ENCODE peak calls at places on chromosome 19, in nine cellular contexts. One of them, this sample, is unnamed.

GRCh38 chr19:37997911-37998344 is 90.9 kb downstream of the SIPA1L3 start:
- DNase-seq in lower lobe of right lung: no peak
- DNase-seq in PC-3: peak; percentile 97
- DNase-seq in neural progenitor cell: no peak
- DNase-seq in lower leg skin: no peak
- DNase-seq in IMR-90: peak; percentile 97
- DNase-seq in stomach: no peak
- DNase-seq in endothelial cell: no peak
- DNase-seq in CD4-positive, alpha-beta T cell: no peak
- DNase-seq in this sample: peak; percentile 9

GRCh38 chr19:30223866-30224688 is 148.1 kb upstream of the ZNF536 start:
- DNase-seq in lower leg skin: no peak
- DNase-seq in neural progenitor cell: no peak
- DNase-seq in CD4-positive, alpha-beta T cell: no peak
- DNase-seq in PC-3: no peak
- DNase-seq in stomach: no peak
- DNase-seq in IMR-90: no peak
- DNase-seq in endothelial cell: no peak
- DNase-seq in lower lobe of right lung: no peak
- DNase-seq in this sample: no peak

GRCh38 chr19:8631425-8631819 is 989 bp downstream of the NFILZ start:
- DNase-seq in lower lobe of right lung: no peak
- DNase-seq in CD4-positive, alpha-beta T cell: no peak
- DNase-seq in PC-3: no peak
- DNase-seq in endothelial cell: no peak
- DNase-seq in IMR-90: peak; percentile 36
- DNase-seq in stomach: no peak
- DNase-seq in lower leg skin: no peak
- DNase-seq in neural progenitor cell: peak; percentile 87
- DNase-seq in this sample: no peak

GRCh38 chr19:2048959-2049740 is 1.9 kb downstream of the MKNK2 start:
- DNase-seq in lower leg skin: no peak
- DNase-seq in CD4-positive, alpha-beta T cell: no peak
- DNase-seq in neural progenitor cell: peak; percentile 24
- DNase-seq in stomach: no peak
- DNase-seq in endothelial cell: no peak
- DNase-seq in PC-3: no peak
- DNase-seq in IMR-90: no peak
- DNase-seq in lower lobe of right lung: peak; percentile 45
- DNase-seq in this sample: no peak

GRCh38 chr19:11481777-11482383 is 1.0 kb upstream of the ELAVL3 start:
- DNase-seq in IMR-90: peak; percentile 85
- DNase-seq in PC-3: peak; percentile 86
- DNase-seq in lower lobe of right lung: peak; percentile 67
- DNase-seq in lower leg skin: peak; percentile 48
- DNase-seq in endothelial cell: peak; percentile 49
- DNase-seq in stomach: peak; percentile 45
- DNase-seq in CD4-positive, alpha-beta T cell: peak; percentile 52
- DNase-seq in neural progenitor cell: peak; percentile 92
- DNase-seq in this sample: no peak

GRCh38 chr19:19530423-19530804 is 1.7 kb downstream of the YJEFN3 start:
- DNase-seq in lower leg skin: no peak
- DNase-seq in endothelial cell: no peak
- DNase-seq in PC-3: no peak
- DNase-seq in CD4-positive, alpha-beta T cell: no peak
- DNase-seq in IMR-90: peak; percentile 36
- DNase-seq in neural progenitor cell: no peak
- DNase-seq in stomach: no peak
- DNase-seq in lower lobe of right lung: no peak
- DNase-seq in this sample: no peak

GRCh38 chr19:46411088-46412033 is 2.0 kb downstream of the CCDC8 start:
- DNase-seq in neural progenitor cell: no peak
- DNase-seq in lower lobe of right lung: peak; percentile 24
- DNase-seq in IMR-90: no peak
- DNase-seq in PC-3: no peak
- DNase-seq in lower leg skin: no peak
- DNase-seq in stomach: no peak
- DNase-seq in endothelial cell: no peak
- DNase-seq in CD4-positive, alpha-beta T cell: no peak
- DNase-seq in this sample: no peak

GRCh38 chr19:1651061-1651547 is 1.3 kb downstream of the TCF3 start:
- DNase-seq in neural progenitor cell: peak; percentile 76
- DNase-seq in CD4-positive, alpha-beta T cell: peak; percentile 63
- DNase-seq in IMR-90: peak; percentile 16
- DNase-seq in lower lobe of right lung: no peak
- DNase-seq in stomach: no peak
- DNase-seq in PC-3: no peak
- DNase-seq in lower leg skin: no peak
- DNase-seq in endothelial cell: peak; percentile 42
- DNase-seq in this sample: no peak

GRCh38 chr19:39171479-39172465 is 25.0 kb upstream of the NCCRP1 start:
- DNase-seq in PC-3: no peak
- DNase-seq in endothelial cell: no peak
- DNase-seq in CD4-positive, alpha-beta T cell: no peak
- DNase-seq in IMR-90: no peak
- DNase-seq in lower leg skin: no peak
- DNase-seq in stomach: no peak
- DNase-seq in neural progenitor cell: no peak
- DNase-seq in lower lobe of right lung: no peak
- DNase-seq in this sample: no peak

GRCh38 chr19:16660763-16661479 is at the start of gene TMEM38A:
- DNase-seq in lower lobe of right lung: peak; percentile 65
- DNase-seq in lower leg skin: peak; percentile 16
- DNase-seq in PC-3: peak; percentile 45
- DNase-seq in endothelial cell: peak; percentile 22
- DNase-seq in CD4-positive, alpha-beta T cell: peak; percentile 45
- DNase-seq in stomach: peak; percentile 72
- DNase-seq in IMR-90: no peak
- DNase-seq in neural progenitor cell: peak; percentile 63
- DNase-seq in this sample: peak; percentile 60

GRCh38 chr19:16657384-16657783 is 2.6 kb downstream of the SMIM7 start:
- DNase-seq in neural progenitor cell: no peak
- DNase-seq in PC-3: no peak
- DNase-seq in CD4-positive, alpha-beta T cell: no peak
- DNase-seq in lower lobe of right lung: no peak
- DNase-seq in lower leg skin: no peak
- DNase-seq in stomach: no peak
- DNase-seq in IMR-90: no peak
- DNase-seq in endothelial cell: no peak
- DNase-seq in this sample: no peak

GRCh38 chr19:16661480-16662034 is 618 bp downstream of the TMEM38A start:
- DNase-seq in PC-3: no peak
- DNase-seq in lower lobe of right lung: peak; percentile 61
- DNase-seq in neural progenitor cell: peak; percentile 16
- DNase-seq in CD4-positive, alpha-beta T cell: no peak
- DNase-seq in endothelial cell: no peak
- DNase-seq in stomach: peak; percentile 33
- DNase-seq in lower leg skin: peak; percentile 17
- DNase-seq in IMR-90: no peak
- DNase-seq in this sample: peak; percentile 6

GRCh38 chr19:16659464-16659831 is 496 bp downstream of the SMIM7 start:
- DNase-seq in CD4-positive, alpha-beta T cell: no peak
- DNase-seq in endothelial cell: no peak
- DNase-seq in stomach: peak; percentile 26
- DNase-seq in neural progenitor cell: no peak
- DNase-seq in lower leg skin: no peak
- DNase-seq in lower lobe of right lung: no peak
- DNase-seq in IMR-90: no peak
- DNase-seq in PC-3: no peak
- DNase-seq in this sample: no peak

DNA sequence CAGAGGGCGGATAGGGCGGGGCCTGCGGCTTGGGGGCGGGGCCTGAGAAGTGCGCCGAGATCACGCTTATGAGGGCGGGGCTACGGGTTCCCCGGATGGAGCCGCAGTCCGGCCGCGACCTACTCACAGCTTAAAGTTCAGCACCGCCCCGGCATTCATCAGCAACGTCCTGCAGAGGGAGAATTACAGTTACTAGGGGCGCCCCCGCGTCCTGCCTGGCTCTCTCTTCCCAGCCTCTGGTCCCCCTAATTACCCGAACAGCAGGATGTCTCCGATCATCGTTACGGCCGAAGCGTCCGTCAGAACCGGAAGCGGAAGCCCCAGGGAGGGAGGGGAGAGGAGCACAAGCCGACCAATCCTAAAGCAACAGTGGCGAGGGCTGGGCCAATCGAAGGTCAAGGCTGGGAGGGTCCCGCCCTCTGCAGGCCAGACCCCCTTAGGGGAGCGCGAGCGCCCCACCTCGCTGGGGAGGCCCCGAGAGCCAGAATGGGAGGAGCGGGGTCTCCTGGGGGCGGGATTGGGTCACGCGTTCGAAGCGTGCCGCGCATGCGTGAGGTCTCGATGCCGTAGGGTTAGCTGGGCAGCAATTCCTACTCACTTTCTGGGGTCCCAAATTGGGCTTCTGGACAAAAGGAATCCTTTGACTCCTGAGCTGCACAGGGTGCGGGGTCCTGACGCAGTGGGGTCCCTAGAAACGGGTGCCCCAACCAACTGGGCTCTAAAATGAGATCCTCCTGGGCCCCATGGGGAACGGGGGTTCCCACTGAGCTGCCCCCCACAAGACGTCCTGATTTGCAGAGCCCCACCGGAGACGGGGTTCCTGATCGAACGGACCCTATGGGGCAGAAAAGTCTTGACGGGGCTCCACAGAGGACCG is at the start of gene SMIM7:
- DNase-seq in PC-3: peak; percentile 98
- DNase-seq in neural progenitor cell: peak; percentile 99
- DNase-seq in CD4-positive, alpha-beta T cell: peak; percentile 99
- DNase-seq in endothelial cell: peak; percentile 98
- DNase-seq in IMR-90: peak; percentile 98
- DNase-seq in lower lobe of right lung: peak; percentile 98
- DNase-seq in stomach: peak; percentile 99
- DNase-seq in lower leg skin: peak; percentile 98
- DNase-seq in this sample: peak; percentile 96
- TF ChIP-seq CTCF in PC-3: no peak
- TF ChIP-seq CTCF in neural progenitor cell: peak; percentile 25
- TF ChIP-seq CTCF in CD4-positive, alpha-beta T cell: no peak
- TF ChIP-seq CTCF in endothelial cell: no peak
- TF ChIP-seq CTCF in IMR-90: peak; percentile 30
- TF ChIP-seq CTCF in lower lobe of right lung: peak; percentile 34
- TF ChIP-seq CTCF in stomach: no peak
- TF ChIP-seq CTCF in lower leg skin: no peak
- TF ChIP-seq CTCF in this sample: no peak

GRCh38 chr19:33767898-33768413 is 28.7 kb upstream of the KCTD15 start:
- DNase-seq in PC-3: peak; percentile 25
- DNase-seq in lower lobe of right lung: no peak
- DNase-seq in lower leg skin: no peak
- DNase-seq in CD4-positive, alpha-beta T cell: no peak
- DNase-seq in stomach: no peak
- DNase-seq in neural progenitor cell: peak; percentile 92
- DNase-seq in endothelial cell: peak; percentile 91
- DNase-seq in IMR-90: peak; percentile 32
- DNase-seq in this sample: peak; percentile 52
- TF ChIP-seq CTCF in PC-3: no peak
- TF ChIP-seq CTCF in lower lobe of right lung: no peak
- TF ChIP-seq CTCF in lower leg skin: no peak
- TF ChIP-seq CTCF in CD4-positive, alpha-beta T cell: no peak
- TF ChIP-seq CTCF in stomach: no peak
- TF ChIP-seq CTCF in neural progenitor cell: peak; percentile 69
- TF ChIP-seq CTCF in endothelial cell: no peak
- TF ChIP-seq CTCF in IMR-90: peak; percentile 26
- TF ChIP-seq CTCF in this sample: peak; percentile 23

GRCh38 chr19:54255105-54255775 is 1.8 kb downstream of the LILRB5 start:
- DNase-seq in lower lobe of right lung: no peak
- DNase-seq in stomach: no peak
- DNase-seq in lower leg skin: no peak
- DNase-seq in endothelial cell: no peak
- DNase-seq in CD4-positive, alpha-beta T cell: no peak
- DNase-seq in neural progenitor cell: no peak
- DNase-seq in PC-3: no peak
- DNase-seq in IMR-90: no peak
- DNase-seq in this sample: no peak

GRCh38 chr19:54254195-54254906 is 2.7 kb downstream of the LILRB5 start:
- DNase-seq in neural progenitor cell: no peak
- DNase-seq in endothelial cell: no peak
- DNase-seq in IMR-90: no peak
- DNase-seq in CD4-positive, alpha-beta T cell: no peak
- DNase-seq in lower lobe of right lung: no peak
- DNase-seq in lower leg skin: no peak
- DNase-seq in PC-3: no peak
- DNase-seq in stomach: no peak
- DNase-seq in this sample: no peak

GRCh38 chr19:54252845-54253244 is 4.2 kb downstream of the LILRB5 start:
- DNase-seq in lower leg skin: no peak
- DNase-seq in stomach: no peak
- DNase-seq in CD4-positive, alpha-beta T cell: no peak
- DNase-seq in endothelial cell: no peak
- DNase-seq in PC-3: no peak
- DNase-seq in lower lobe of right lung: no peak
- DNase-seq in neural progenitor cell: no peak
- DNase-seq in IMR-90: no peak
- DNase-seq in this sample: no peak

GRCh38 chr19:54252243-54252642 is 4.8 kb downstream of the LILRB5 start:
- DNase-seq in stomach: no peak
- DNase-seq in PC-3: no peak
- DNase-seq in IMR-90: no peak
- DNase-seq in CD4-positive, alpha-beta T cell: no peak
- DNase-seq in lower lobe of right lung: no peak
- DNase-seq in neural progenitor cell: no peak
- DNase-seq in lower leg skin: no peak
- DNase-seq in endothelial cell: no peak
- DNase-seq in this sample: no peak

GRCh38 chr19:54253331-54254194 is 3.5 kb downstream of the LILRB5 start:
- DNase-seq in IMR-90: no peak
- DNase-seq in stomach: no peak
- DNase-seq in endothelial cell: no peak
- DNase-seq in PC-3: no peak
- DNase-seq in CD4-positive, alpha-beta T cell: no peak
- DNase-seq in lower lobe of right lung: no peak
- DNase-seq in neural progenitor cell: no peak
- DNase-seq in lower leg skin: no peak
- DNase-seq in this sample: no peak
- TF ChIP-seq CTCF in IMR-90: no peak
- TF ChIP-seq CTCF in stomach: no peak
- TF ChIP-seq CTCF in endothelial cell: no peak
- TF ChIP-seq CTCF in PC-3: no peak
- TF ChIP-seq CTCF in CD4-positive, alpha-beta T cell: no peak
- TF ChIP-seq CTCF in lower lobe of right lung: no peak
- TF ChIP-seq CTCF in neural progenitor cell: no peak
- TF ChIP-seq CTCF in lower leg skin: no peak
- TF ChIP-seq CTCF in this sample: no peak

DNA sequence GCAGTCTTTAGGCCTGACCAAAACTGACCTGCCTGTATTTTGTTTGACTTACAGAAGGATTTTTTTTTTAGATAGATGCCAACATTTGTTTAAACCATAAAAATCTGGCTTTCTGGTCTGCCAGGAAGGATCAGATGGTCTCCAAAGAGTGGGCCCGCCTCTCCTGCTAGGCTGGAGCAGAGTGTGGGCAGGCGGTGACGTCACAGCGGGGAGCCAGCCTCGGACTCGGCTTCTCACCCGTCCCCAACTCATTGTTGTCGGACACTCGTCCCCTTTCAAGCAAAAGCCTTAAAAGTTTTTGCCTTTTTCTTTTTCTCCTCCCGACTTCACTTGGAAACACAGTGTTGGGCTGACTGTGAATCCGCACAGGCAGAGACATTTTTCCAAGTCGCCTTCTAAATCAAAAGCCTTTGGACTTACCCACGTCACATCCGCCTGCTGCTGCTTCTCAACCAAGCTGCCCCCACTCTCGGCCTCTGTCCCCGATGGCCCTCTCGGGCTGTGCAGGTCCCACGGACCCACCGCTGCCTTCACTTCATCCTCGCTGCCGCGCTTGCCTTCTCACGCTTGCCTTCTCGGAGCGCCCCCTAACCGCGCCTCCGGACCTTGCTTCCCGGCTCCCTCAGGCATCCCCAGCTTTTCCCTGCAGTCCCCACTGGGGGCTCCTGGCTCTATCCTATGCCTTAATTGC is 4.1 kb upstream of the ZNF135 start:
- DNase-seq in endothelial cell: no peak
- DNase-seq in lower leg skin: no peak
- DNase-seq in PC-3: no peak
- DNase-seq in neural progenitor cell: peak; percentile 29
- DNase-seq in CD4-positive, alpha-beta T cell: no peak
- DNase-seq in stomach: no peak
- DNase-seq in lower lobe of right lung: no peak
- DNase-seq in IMR-90: peak; percentile 2
- DNase-seq in this sample: no peak
- TF ChIP-seq CTCF in endothelial cell: no peak
- TF ChIP-seq CTCF in lower leg skin: no peak
- TF ChIP-seq CTCF in PC-3: no peak
- TF ChIP-seq CTCF in neural progenitor cell: no peak
- TF ChIP-seq CTCF in CD4-positive, alpha-beta T cell: no peak
- TF ChIP-seq CTCF in stomach: no peak
- TF ChIP-seq CTCF in lower lobe of right lung: peak; percentile 16
- TF ChIP-seq CTCF in IMR-90: no peak
- TF ChIP-seq CTCF in this sample: no peak

This sample was measured in Calu3.